ENCODE peak calls at places on chromosomes 3 and 15, in eight cellular contexts. One of them, this sample, is unnamed.
A peak's percentile ranks its signal among the peaks of the same experiment; 100 is the strongest.

GRCh38 chr3:131381445-131382291 is at the start of gene NUDT16:
- DNase-seq in sigmoid colon: peak; percentile 100
- DNase-seq in GM12891: peak; percentile 97
- DNase-seq in HT-29: peak; percentile 98
- DNase-seq in occipital lobe: peak; percentile 99
- DNase-seq in H9: peak; percentile 100
- DNase-seq in fibroblast of lung: peak; percentile 99
- DNase-seq in thoracic aorta: peak; percentile 98
- DNase-seq in this sample: peak; percentile 100

GRCh38 chr15:83065431-83065830 is 1.6 kb downstream of the BTBD1 start:
- DNase-seq in sigmoid colon: no peak
- DNase-seq in GM12891: no peak
- DNase-seq in HT-29: peak; percentile 17
- DNase-seq in occipital lobe: no peak
- DNase-seq in H9: no peak
- DNase-seq in fibroblast of lung: no peak
- DNase-seq in thoracic aorta: no peak
- DNase-seq in this sample: no peak

GRCh38 chr3:168024537-168024941 is 71.2 kb downstream of the GOLIM4 start:
- DNase-seq in sigmoid colon: no peak
- DNase-seq in GM12891: no peak
- DNase-seq in HT-29: no peak
- DNase-seq in occipital lobe: no peak
- DNase-seq in H9: no peak
- DNase-seq in fibroblast of lung: peak; percentile 91
- DNase-seq in thoracic aorta: no peak
- DNase-seq in this sample: no peak

GRCh38 chr15:55587321-55588069 is 650 bp downstream of the PYGO1 start:
- DNase-seq in sigmoid colon: peak; percentile 66
- DNase-seq in GM12891: peak; percentile 43
- DNase-seq in HT-29: no peak
- DNase-seq in occipital lobe: no peak
- DNase-seq in H9: peak; percentile 43
- DNase-seq in fibroblast of lung: peak; percentile 70
- DNase-seq in thoracic aorta: no peak
- DNase-seq in this sample: no peak

GRCh38 chr3:8607285-8608040 is 37.1 kb downstream of the SSUH2 start:
- DNase-seq in sigmoid colon: no peak
- DNase-seq in GM12891: no peak
- DNase-seq in HT-29: peak; percentile 45
- DNase-seq in occipital lobe: no peak
- DNase-seq in H9: peak; percentile 43
- DNase-seq in fibroblast of lung: peak; percentile 79
- DNase-seq in thoracic aorta: no peak
- DNase-seq in this sample: peak; percentile 83

GRCh38 chr15:58269455-58270414 is 131.6 kb downstream of the AQP9 start:
- DNase-seq in sigmoid colon: no peak
- DNase-seq in GM12891: no peak
- DNase-seq in HT-29: peak; percentile 83
- DNase-seq in occipital lobe: no peak
- DNase-seq in H9: peak; percentile 75
- DNase-seq in fibroblast of lung: peak; percentile 61
- DNase-seq in thoracic aorta: no peak
- DNase-seq in this sample: no peak

GRCh38 chr15:68186671-68187397 is 18.3 kb downstream of the CALML4 start:
- DNase-seq in sigmoid colon: no peak
- DNase-seq in GM12891: no peak
- DNase-seq in HT-29: peak; percentile 35
- DNase-seq in occipital lobe: no peak
- DNase-seq in H9: no peak
- DNase-seq in fibroblast of lung: peak; percentile 78
- DNase-seq in thoracic aorta: no peak
- DNase-seq in this sample: no peak

GRCh38 chr3:142649996-142650693 is 54.0 kb downstream of the PLS1 start:
- DNase-seq in sigmoid colon: no peak
- DNase-seq in GM12891: no peak
- DNase-seq in HT-29: no peak
- DNase-seq in occipital lobe: no peak
- DNase-seq in H9: no peak
- DNase-seq in fibroblast of lung: peak; percentile 29
- DNase-seq in thoracic aorta: no peak
- DNase-seq in this sample: no peak

GRCh38 chr3:37722477-37722876 is 139.2 kb upstream of the CTDSPL start:
- DNase-seq in sigmoid colon: no peak
- DNase-seq in GM12891: no peak
- DNase-seq in HT-29: no peak
- DNase-seq in occipital lobe: no peak
- DNase-seq in H9: no peak
- DNase-seq in fibroblast of lung: no peak
- DNase-seq in thoracic aorta: no peak
- DNase-seq in this sample: no peak

GRCh38 chr15:65962187-65962586 is 92.9 kb downstream of the RAB11A start:
- DNase-seq in sigmoid colon: no peak
- DNase-seq in GM12891: no peak
- DNase-seq in HT-29: peak; percentile 63
- DNase-seq in occipital lobe: no peak
- DNase-seq in H9: no peak
- DNase-seq in fibroblast of lung: no peak
- DNase-seq in thoracic aorta: no peak
- DNase-seq in this sample: no peak

GRCh38 chr15:65413760-65414144 is 9.0 kb downstream of the IGDCC4 start:
- DNase-seq in sigmoid colon: no peak
- DNase-seq in GM12891: no peak
- DNase-seq in HT-29: no peak
- DNase-seq in occipital lobe: no peak
- DNase-seq in H9: no peak
- DNase-seq in fibroblast of lung: no peak
- DNase-seq in thoracic aorta: no peak
- DNase-seq in this sample: no peak

GRCh38 chr3:130379274-130379673 is 33.8 kb downstream of the COL6A5 start:
- DNase-seq in sigmoid colon: no peak
- DNase-seq in GM12891: no peak
- DNase-seq in HT-29: no peak
- DNase-seq in occipital lobe: no peak
- DNase-seq in H9: no peak
- DNase-seq in fibroblast of lung: peak; percentile 0
- DNase-seq in thoracic aorta: no peak
- DNase-seq in this sample: no peak

GRCh38 chr3:105868450-105868744 is 415 bp downstream of the CBLB start:
- DNase-seq in sigmoid colon: peak; percentile 80
- DNase-seq in GM12891: no peak
- DNase-seq in HT-29: no peak
- DNase-seq in occipital lobe: peak; percentile 47
- DNase-seq in H9: peak; percentile 54
- DNase-seq in fibroblast of lung: peak; percentile 62
- DNase-seq in thoracic aorta: peak; percentile 8
- DNase-seq in this sample: peak; percentile 84

GRCh38 chr3:60010778-60011177 is 961.0 kb upstream of the CFAP20DC start:
- DNase-seq in sigmoid colon: no peak
- DNase-seq in GM12891: peak; percentile 37
- DNase-seq in HT-29: no peak
- DNase-seq in occipital lobe: no peak
- DNase-seq in H9: no peak
- DNase-seq in fibroblast of lung: no peak
- DNase-seq in thoracic aorta: no peak
- DNase-seq in this sample: no peak

GRCh38 chr15:90936823-90937222 is 1.7 kb downstream of the UNC45A start:
- DNase-seq in sigmoid colon: no peak
- DNase-seq in GM12891: no peak
- DNase-seq in HT-29: no peak
- DNase-seq in occipital lobe: no peak
- DNase-seq in H9: no peak
- DNase-seq in fibroblast of lung: no peak
- DNase-seq in thoracic aorta: no peak
- DNase-seq in this sample: no peak

GRCh38 chr3:42301446-42302175 is 35.6 kb upstream of the CCK start:
- DNase-seq in sigmoid colon: no peak
- DNase-seq in GM12891: no peak
- DNase-seq in HT-29: no peak
- DNase-seq in occipital lobe: no peak
- DNase-seq in H9: no peak
- DNase-seq in fibroblast of lung: peak; percentile 3
- DNase-seq in thoracic aorta: no peak
- DNase-seq in this sample: no peak

GRCh38 chr15:73951044-73951561 is 24.8 kb downstream of the LOXL1 start:
- DNase-seq in sigmoid colon: peak; percentile 98
- DNase-seq in GM12891: peak; percentile 81
- DNase-seq in HT-29: peak; percentile 93
- DNase-seq in occipital lobe: peak; percentile 42
- DNase-seq in H9: peak; percentile 94
- DNase-seq in fibroblast of lung: peak; percentile 99
- DNase-seq in thoracic aorta: peak; percentile 82
- DNase-seq in this sample: peak; percentile 95

GRCh38 chr3:119181765-119182164 is 8.4 kb downstream of the UPK1B start:
- DNase-seq in sigmoid colon: no peak
- DNase-seq in GM12891: no peak
- DNase-seq in HT-29: peak; percentile 5
- DNase-seq in occipital lobe: no peak
- DNase-seq in H9: no peak
- DNase-seq in fibroblast of lung: peak; percentile 56
- DNase-seq in thoracic aorta: no peak
- DNase-seq in this sample: no peak

GRCh38 chr3:50674349-50675178 is at the start of gene DOCK3:
- DNase-seq in sigmoid colon: peak; percentile 82
- DNase-seq in GM12891: peak; percentile 69
- DNase-seq in HT-29: no peak
- DNase-seq in occipital lobe: peak; percentile 32
- DNase-seq in H9: peak; percentile 49
- DNase-seq in fibroblast of lung: peak; percentile 48
- DNase-seq in thoracic aorta: no peak
- DNase-seq in this sample: no peak

GRCh38 chr15:76123031-76123430 is 63.2 kb downstream of the TMEM266 start:
- DNase-seq in sigmoid colon: no peak
- DNase-seq in GM12891: no peak
- DNase-seq in HT-29: no peak
- DNase-seq in occipital lobe: no peak
- DNase-seq in H9: no peak
- DNase-seq in fibroblast of lung: no peak
- DNase-seq in thoracic aorta: no peak
- DNase-seq in this sample: no peak

GRCh38 chr3:42829083-42829627 is 19.9 kb downstream of the ACKR2 start:
- DNase-seq in sigmoid colon: no peak
- DNase-seq in GM12891: no peak
- DNase-seq in HT-29: no peak
- DNase-seq in occipital lobe: no peak
- DNase-seq in H9: no peak
- DNase-seq in fibroblast of lung: no peak
- DNase-seq in thoracic aorta: no peak
- DNase-seq in this sample: no peak

GRCh38 chr3:136292500-136292899 is 42.4 kb downstream of the PCCB start:
- DNase-seq in sigmoid colon: no peak
- DNase-seq in GM12891: no peak
- DNase-seq in HT-29: no peak
- DNase-seq in occipital lobe: no peak
- DNase-seq in H9: no peak
- DNase-seq in fibroblast of lung: no peak
- DNase-seq in thoracic aorta: no peak
- DNase-seq in this sample: no peak